ENCODE peak calls at places on chromosomes 16 and 17, in seven cellular contexts. One of them, this sample, is unnamed.

GRCh38 chr17:28416703-28417311 is 10.8 kb upstream of the SLC46A1 start:
- DNase-seq in cardiac muscle cell: peak
- DNase-seq in foreskin fibroblast: peak
- DNase-seq in uterus: no peak
- DNase-seq in fibroblast of mammary gland: peak
- DNase-seq in retinal pigment epithelial cell: peak
- DNase-seq in pancreas: no peak
- DNase-seq in this sample: no peak

GRCh38 chr17:75457047-75457654 is 716 bp downstream of the TMEM94 start:
- DNase-seq in fibroblast of mammary gland: peak
- DNase-seq in pancreas: no peak
- DNase-seq in cardiac muscle cell: peak
- DNase-seq in retinal pigment epithelial cell: no peak
- DNase-seq in foreskin fibroblast: peak
- DNase-seq in uterus: peak
- DNase-seq in this sample: no peak

GRCh38 chr16:48632137-48632774 is 22.3 kb upstream of the N4BP1 start:
- DNase-seq in uterus: no peak
- DNase-seq in pancreas: no peak
- DNase-seq in retinal pigment epithelial cell: no peak
- DNase-seq in foreskin fibroblast: no peak
- DNase-seq in fibroblast of mammary gland: no peak
- DNase-seq in cardiac muscle cell: no peak
- DNase-seq in this sample: no peak

GRCh38 chr17:41799366-41799765 is 12.4 kb downstream of the P3H4 start:
- DNase-seq in foreskin fibroblast: no peak
- DNase-seq in retinal pigment epithelial cell: no peak
- DNase-seq in fibroblast of mammary gland: no peak
- DNase-seq in uterus: no peak
- DNase-seq in pancreas: no peak
- DNase-seq in cardiac muscle cell: no peak
- DNase-seq in this sample: no peak

GRCh38 chr16:6828690-6829089 is 504.0 kb upstream of the RBFOX1 start:
- DNase-seq in pancreas: no peak
- DNase-seq in fibroblast of mammary gland: no peak
- DNase-seq in foreskin fibroblast: no peak
- DNase-seq in uterus: no peak
- DNase-seq in cardiac muscle cell: no peak
- DNase-seq in retinal pigment epithelial cell: no peak
- DNase-seq in this sample: no peak

GRCh38 chr16:84082110-84082509 is 34.6 kb downstream of the MBTPS1 start:
- DNase-seq in fibroblast of mammary gland: no peak
- DNase-seq in pancreas: no peak
- DNase-seq in foreskin fibroblast: no peak
- DNase-seq in uterus: no peak
- DNase-seq in cardiac muscle cell: no peak
- DNase-seq in retinal pigment epithelial cell: no peak
- DNase-seq in this sample: no peak

GRCh38 chr16:27824006-27824405 is 239.5 kb downstream of the GSG1L start:
- DNase-seq in foreskin fibroblast: no peak
- DNase-seq in pancreas: no peak
- DNase-seq in fibroblast of mammary gland: no peak
- DNase-seq in uterus: no peak
- DNase-seq in cardiac muscle cell: no peak
- DNase-seq in retinal pigment epithelial cell: no peak
- DNase-seq in this sample: no peak

GRCh38 chr16:73215482-73216377 is 167.8 kb upstream of the ZFHX3 start:
- DNase-seq in pancreas: no peak
- DNase-seq in retinal pigment epithelial cell: no peak
- DNase-seq in uterus: no peak
- DNase-seq in fibroblast of mammary gland: peak
- DNase-seq in foreskin fibroblast: peak
- DNase-seq in cardiac muscle cell: peak
- DNase-seq in this sample: no peak

GRCh38 chr17:52120465-52120864 is 38.0 kb downstream of the CA10 start:
- DNase-seq in cardiac muscle cell: no peak
- DNase-seq in uterus: no peak
- DNase-seq in fibroblast of mammary gland: no peak
- DNase-seq in retinal pigment epithelial cell: no peak
- DNase-seq in pancreas: no peak
- DNase-seq in foreskin fibroblast: no peak
- DNase-seq in this sample: no peak

GRCh38 chr16:89185062-89185751 is 13.7 kb downstream of the CDH15 start:
- DNase-seq in uterus: no peak
- DNase-seq in fibroblast of mammary gland: no peak
- DNase-seq in pancreas: peak
- DNase-seq in cardiac muscle cell: no peak
- DNase-seq in foreskin fibroblast: no peak
- DNase-seq in retinal pigment epithelial cell: no peak
- DNase-seq in this sample: no peak

GRCh38 chr16:4212934-4213296 is 29.0 kb downstream of the SRL start:
- DNase-seq in fibroblast of mammary gland: peak
- DNase-seq in uterus: no peak
- DNase-seq in retinal pigment epithelial cell: no peak
- DNase-seq in pancreas: no peak
- DNase-seq in cardiac muscle cell: peak
- DNase-seq in foreskin fibroblast: peak
- DNase-seq in this sample: no peak

GRCh38 chr16:58011652-58012051 is 10.4 kb downstream of the USB1 start:
- DNase-seq in uterus: no peak
- DNase-seq in foreskin fibroblast: peak
- DNase-seq in fibroblast of mammary gland: no peak
- DNase-seq in retinal pigment epithelial cell: no peak
- DNase-seq in cardiac muscle cell: peak
- DNase-seq in pancreas: no peak
- DNase-seq in this sample: no peak

GRCh38 chr17:82196273-82196672 is 16.4 kb downstream of the CCDC57 start:
- DNase-seq in foreskin fibroblast: no peak
- DNase-seq in cardiac muscle cell: peak
- DNase-seq in fibroblast of mammary gland: no peak
- DNase-seq in pancreas: no peak
- DNase-seq in retinal pigment epithelial cell: no peak
- DNase-seq in uterus: no peak
- DNase-seq in this sample: no peak

GRCh38 chr17:57419940-57420522 is 163.7 kb downstream of the MSI2 start:
- DNase-seq in retinal pigment epithelial cell: no peak
- DNase-seq in foreskin fibroblast: no peak
- DNase-seq in fibroblast of mammary gland: no peak
- DNase-seq in uterus: no peak
- DNase-seq in cardiac muscle cell: no peak
- DNase-seq in pancreas: no peak
- DNase-seq in this sample: no peak

GRCh38 chr16:57131351-57131970 is 39.1 kb downstream of the CPNE2 start:
- DNase-seq in fibroblast of mammary gland: no peak
- DNase-seq in pancreas: no peak
- DNase-seq in uterus: no peak
- DNase-seq in cardiac muscle cell: no peak
- DNase-seq in foreskin fibroblast: no peak
- DNase-seq in retinal pigment epithelial cell: no peak
- DNase-seq in this sample: no peak

GRCh38 chr16:89749637-89750036 is 28.3 kb downstream of the ZNF276 start:
- DNase-seq in pancreas: no peak
- DNase-seq in fibroblast of mammary gland: no peak
- DNase-seq in cardiac muscle cell: no peak
- DNase-seq in foreskin fibroblast: no peak
- DNase-seq in uterus: no peak
- DNase-seq in retinal pigment epithelial cell: no peak
- DNase-seq in this sample: no peak

GRCh38 chr17:68305132-68305531 is 13.8 kb downstream of the ARSG start:
- DNase-seq in uterus: no peak
- DNase-seq in cardiac muscle cell: no peak
- DNase-seq in fibroblast of mammary gland: no peak
- DNase-seq in pancreas: no peak
- DNase-seq in retinal pigment epithelial cell: peak
- DNase-seq in foreskin fibroblast: no peak
- DNase-seq in this sample: no peak

GRCh38 chr17:57555636-57556175 is 189.4 kb downstream of the CCDC182 start:
- DNase-seq in pancreas: no peak
- DNase-seq in fibroblast of mammary gland: no peak
- DNase-seq in cardiac muscle cell: no peak
- DNase-seq in uterus: no peak
- DNase-seq in foreskin fibroblast: no peak
- DNase-seq in retinal pigment epithelial cell: no peak
- DNase-seq in this sample: no peak

GRCh38 chr16:2829501-2830354 is at the start of gene ZG16B:
- DNase-seq in pancreas: no peak
- DNase-seq in uterus: no peak
- DNase-seq in retinal pigment epithelial cell: no peak
- DNase-seq in cardiac muscle cell: no peak
- DNase-seq in foreskin fibroblast: no peak
- DNase-seq in fibroblast of mammary gland: no peak
- DNase-seq in this sample: no peak

GRCh38 chr16:2827831-2828520 is 2.1 kb upstream of the ZG16B start:
- DNase-seq in uterus: no peak
- DNase-seq in retinal pigment epithelial cell: no peak
- DNase-seq in pancreas: no peak
- DNase-seq in foreskin fibroblast: no peak
- DNase-seq in fibroblast of mammary gland: no peak
- DNase-seq in cardiac muscle cell: no peak
- DNase-seq in this sample: no peak

GRCh38 chr16:2830355-2830695 is 222 bp downstream of the ZG16B start:
- DNase-seq in fibroblast of mammary gland: no peak
- DNase-seq in uterus: no peak
- DNase-seq in cardiac muscle cell: no peak
- DNase-seq in foreskin fibroblast: no peak
- DNase-seq in retinal pigment epithelial cell: no peak
- DNase-seq in pancreas: no peak
- DNase-seq in this sample: no peak

GRCh38 chr16:2828521-2828840 is 1.6 kb upstream of the ZG16B start:
- DNase-seq in cardiac muscle cell: no peak
- DNase-seq in foreskin fibroblast: no peak
- DNase-seq in uterus: no peak
- DNase-seq in fibroblast of mammary gland: no peak
- DNase-seq in retinal pigment epithelial cell: no peak
- DNase-seq in pancreas: no peak
- DNase-seq in this sample: no peak

DNA sequence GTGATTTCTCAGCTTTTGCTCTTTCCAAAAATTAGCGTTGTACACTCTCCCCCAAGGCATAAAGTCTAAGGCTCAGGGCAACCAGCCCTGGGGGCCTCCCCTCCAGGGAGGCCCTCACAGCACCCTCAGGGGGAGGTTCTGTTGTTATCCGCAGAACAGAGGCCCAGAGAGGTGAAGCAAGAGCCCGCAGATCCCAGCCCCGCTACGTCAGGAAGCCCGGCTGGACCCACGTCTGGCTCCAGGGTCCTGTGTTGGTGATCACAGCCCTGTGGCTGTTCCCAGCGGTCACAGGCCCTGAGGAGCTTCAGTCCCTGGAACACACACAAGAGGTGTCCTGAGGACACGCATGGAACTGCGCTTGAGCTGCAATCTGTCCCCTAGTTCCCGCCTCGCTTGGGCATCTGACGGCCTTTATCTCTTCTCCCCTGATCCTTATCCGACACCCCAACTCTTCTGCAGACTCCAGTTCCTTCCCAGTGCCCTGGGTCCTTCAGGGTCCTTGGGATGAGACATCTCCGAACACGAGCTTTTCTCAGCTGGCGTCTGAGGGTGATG is 1.1 kb upstream of the ZG16B start:
- DNase-seq in cardiac muscle cell: no peak
- DNase-seq in retinal pigment epithelial cell: no peak
- DNase-seq in pancreas: no peak
- DNase-seq in fibroblast of mammary gland: no peak
- DNase-seq in foreskin fibroblast: no peak
- DNase-seq in uterus: no peak
- DNase-seq in this sample: no peak
- H3K4me3 ChIP-seq in cardiac muscle cell: no peak
- H3K4me3 ChIP-seq in retinal pigment epithelial cell: no peak
- H3K4me3 ChIP-seq in pancreas: no peak
- H3K4me3 ChIP-seq in fibroblast of mammary gland: no peak
- H3K4me3 ChIP-seq in foreskin fibroblast: no peak
- H3K4me3 ChIP-seq in uterus: no peak
- H3K4me3 ChIP-seq in this sample: no peak

GRCh38 chr17:45020354-45021138 is 30.9 kb downstream of the DCAKD start:
- DNase-seq in retinal pigment epithelial cell: no peak
- DNase-seq in pancreas: no peak
- DNase-seq in fibroblast of mammary gland: peak
- DNase-seq in cardiac muscle cell: peak
- DNase-seq in uterus: peak
- DNase-seq in foreskin fibroblast: peak
- DNase-seq in this sample: no peak

GRCh38 chr17:45022655-45023339 is 28.6 kb downstream of the DCAKD start:
- DNase-seq in pancreas: no peak
- DNase-seq in uterus: no peak
- DNase-seq in cardiac muscle cell: no peak
- DNase-seq in retinal pigment epithelial cell: no peak
- DNase-seq in foreskin fibroblast: no peak
- DNase-seq in fibroblast of mammary gland: no peak
- DNase-seq in this sample: no peak

GRCh38 chr17:45019177-45019711 is 32.2 kb downstream of the DCAKD start:
- DNase-seq in uterus: peak
- DNase-seq in foreskin fibroblast: peak
- DNase-seq in fibroblast of mammary gland: peak
- DNase-seq in retinal pigment epithelial cell: no peak
- DNase-seq in pancreas: no peak
- DNase-seq in cardiac muscle cell: peak
- DNase-seq in this sample: no peak

GRCh38 chr17:45021607-45022287 is 29.7 kb downstream of the DCAKD start:
- DNase-seq in pancreas: peak
- DNase-seq in uterus: peak
- DNase-seq in foreskin fibroblast: peak
- DNase-seq in retinal pigment epithelial cell: no peak
- DNase-seq in cardiac muscle cell: peak
- DNase-seq in fibroblast of mammary gland: peak
- DNase-seq in this sample: no peak

DNA sequence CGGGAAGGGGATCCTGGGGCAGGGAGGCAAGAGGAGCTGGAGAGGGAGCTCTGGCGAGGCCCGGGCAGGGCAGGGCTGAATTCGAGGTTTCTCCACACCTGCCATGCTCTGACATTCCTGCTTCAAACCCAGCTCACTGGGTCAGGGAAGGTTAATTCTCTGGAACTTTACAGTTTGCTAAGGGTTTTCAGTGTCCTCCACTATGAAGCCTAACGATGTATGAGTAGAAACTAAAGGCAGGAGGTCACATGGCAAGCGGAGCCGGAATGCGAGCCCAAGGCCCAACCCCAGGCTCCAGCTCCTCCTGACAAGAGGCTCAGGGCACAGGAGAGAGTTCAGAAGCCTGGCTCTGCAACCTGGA is 29.2 kb downstream of the DCAKD start:
- DNase-seq in retinal pigment epithelial cell: no peak
- DNase-seq in foreskin fibroblast: no peak
- DNase-seq in fibroblast of mammary gland: no peak
- DNase-seq in cardiac muscle cell: no peak
- DNase-seq in pancreas: no peak
- DNase-seq in uterus: no peak
- DNase-seq in this sample: no peak
- TF ChIP-seq CTCF in retinal pigment epithelial cell: no peak
- TF ChIP-seq CTCF in foreskin fibroblast: no peak
- TF ChIP-seq CTCF in fibroblast of mammary gland: no peak
- TF ChIP-seq CTCF in cardiac muscle cell: no peak
- TF ChIP-seq CTCF in pancreas: no peak
- TF ChIP-seq CTCF in uterus: no peak
- TF ChIP-seq CTCF in this sample: peak

GRCh38 chr17:3535253-3535995 is 22.2 kb downstream of the TRPV3 start:
- DNase-seq in retinal pigment epithelial cell: peak
- DNase-seq in fibroblast of mammary gland: peak
- DNase-seq in foreskin fibroblast: peak
- DNase-seq in pancreas: peak
- DNase-seq in cardiac muscle cell: peak
- DNase-seq in uterus: peak
- DNase-seq in this sample: no peak
- H3K4me3 ChIP-seq in retinal pigment epithelial cell: peak
- H3K4me3 ChIP-seq in fibroblast of mammary gland: peak
- H3K4me3 ChIP-seq in foreskin fibroblast: peak
- H3K4me3 ChIP-seq in pancreas: no peak
- H3K4me3 ChIP-seq in cardiac muscle cell: peak
- H3K4me3 ChIP-seq in uterus: peak
- H3K4me3 ChIP-seq in this sample: peak

GRCh38 chr16:67562918-67563707 is 787 bp downstream of the CTCF start:
- DNase-seq in uterus: peak
- DNase-seq in retinal pigment epithelial cell: peak
- DNase-seq in foreskin fibroblast: peak
- DNase-seq in cardiac muscle cell: peak
- DNase-seq in pancreas: peak
- DNase-seq in fibroblast of mammary gland: no peak
- DNase-seq in this sample: no peak
- TF ChIP-seq CTCF in uterus: peak
- TF ChIP-seq CTCF in retinal pigment epithelial cell: peak
- TF ChIP-seq CTCF in foreskin fibroblast: peak
- TF ChIP-seq CTCF in cardiac muscle cell: peak
- TF ChIP-seq CTCF in pancreas: no peak
- TF ChIP-seq CTCF in fibroblast of mammary gland: no peak
- TF ChIP-seq CTCF in this sample: no peak